ENCODE peak calls at places on chromosomes 2 and 18, in seven cellular contexts. B, E, S, V, R, U and W are unnamed samples.

GRCh38 chr2:44745460-44745859 is 196.0 kb upstream of the SIX3 start:
- DNase-seq in B (no peak), E (no peak), S (no peak), V (no peak), R (no peak), U (no peak), W (no peak)

GRCh38 chr2:207487650-207488315 is 42.0 kb upstream of the CREB1 start:
- DNase-seq in B (no peak), E (no peak), S (peak), V (no peak), R (no peak), U (peak), W (no peak)

GRCh38 chr18:36809590-36810381 is 19.0 kb downstream of the TPGS2 start:
- DNase-seq in B (peak), E (peak), S (peak), V (no peak), R (no peak), U (peak), W (peak)

GRCh38 chr2:168461942-168462331 is 5.9 kb downstream of the CERS6 start:
- DNase-seq in B (no peak), E (no peak), S (no peak), V (no peak), R (no peak), U (no peak), W (no peak)

GRCh38 chr18:39561136-39561535 is 1995.5 kb upstream of the CELF4 start:
- DNase-seq in B (no peak), E (no peak), S (peak), V (no peak), R (no peak), U (no peak), W (no peak)

GRCh38 chr2:211281430-211282073 is 725.2 kb downstream of the CPS1 start:
- DNase-seq in B (no peak), E (no peak), S (no peak), V (no peak), R (no peak), U (no peak), W (no peak)

GRCh38 chr2:128196026-128196822 is 105.2 kb downstream of the UGGT1 start:
- DNase-seq in B (no peak), E (peak), S (peak), V (peak), R (no peak), U (no peak), W (no peak)

GRCh38 chr2:37764108-37764507 is 92.7 kb upstream of the CDC42EP3 start:
- DNase-seq in B (no peak), E (no peak), S (no peak), V (no peak), R (no peak), U (no peak), W (no peak)

GRCh38 chr18:9506046-9506792 is 30.9 kb downstream of the RALBP1 start:
- DNase-seq in B (no peak), E (no peak), S (no peak), V (no peak), R (no peak), U (peak), W (no peak)

GRCh38 chr2:190318931-190319556 is 582 bp downstream of the HIBCH start:
- DNase-seq in B (no peak), E (peak), S (peak), V (no peak), R (no peak), U (peak), W (no peak)

GRCh38 chr2:219997341-219997851 is 370.0 kb downstream of the SLC4A3 start:
- DNase-seq in B (peak), E (no peak), S (peak), V (peak), R (no peak), U (peak), W (no peak)

GRCh38 chr2:148702475-148702874 is 57.9 kb downstream of the EPC2 start:
- DNase-seq in B (no peak), E (no peak), S (no peak), V (no peak), R (no peak), U (no peak), W (no peak)

GRCh38 chr2:26243643-26244478 is 571 bp downstream of the HADHA start:
- DNase-seq in B (no peak), E (no peak), S (peak), V (no peak), R (no peak), U (peak), W (no peak)

GRCh38 chr2:109247812-109248211 is 118.8 kb downstream of the SH3RF3 start:
- DNase-seq in B (no peak), E (no peak), S (no peak), V (no peak), R (no peak), U (peak), W (no peak)

GRCh38 chr2:66030553-66030952 is 404.4 kb upstream of the MEIS1 start:
- DNase-seq in B (no peak), E (no peak), S (no peak), V (no peak), R (no peak), U (no peak), W (no peak)

GRCh38 chr2:49241991-49242390 is 87.7 kb upstream of the FSHR start:
- DNase-seq in B (no peak), E (no peak), S (peak), V (no peak), R (no peak), U (peak), W (no peak)

GRCh38 chr2:100954044-100954420 is 48.1 kb upstream of the RPL31 start:
- DNase-seq in B (no peak), E (no peak), S (no peak), V (no peak), R (no peak), U (no peak), W (no peak)

GRCh38 chr2:111667542-111668273 is 216.3 kb downstream of the ANAPC1 start:
- DNase-seq in B (peak), E (no peak), S (peak), V (no peak), R (peak), U (peak), W (no peak)

GRCh38 chr18:74040459-74041332 is 106.9 kb downstream of the FBXO15 start:
- DNase-seq in B (no peak), E (peak), S (peak), V (peak), R (no peak), U (peak), W (no peak)

GRCh38 chr2:222795671-222796357 is 65.0 kb upstream of the ACSL3 start:
- DNase-seq in B (no peak), E (no peak), S (no peak), V (peak), R (no peak), U (no peak), W (no peak)

GRCh38 chr18:58805482-58806187 is 59.0 kb upstream of the ZNF532 start:
- DNase-seq in B (no peak), E (peak), S (no peak), V (no peak), R (no peak), U (peak), W (no peak)

GRCh38 chr2:231795525-231796327 is 9.5 kb downstream of the COPS7B start:
- DNase-seq in B (no peak), E (peak), S (no peak), V (peak), R (no peak), U (peak), W (no peak)

GRCh38 chr2:240916571-240917008 is 10.5 kb downstream of the CROCC2 start:
- DNase-seq in B (peak), E (no peak), S (peak), V (no peak), R (no peak), U (peak), W (no peak)

GRCh38 chr2:104766683-104767082 is 87.2 kb upstream of the POU3F3 start:
- DNase-seq in B (no peak), E (no peak), S (no peak), V (no peak), R (no peak), U (no peak), W (no peak)

GRCh38 chr2:170241731-170242130 is 63.8 kb downstream of the MYO3B start:
- DNase-seq in B (no peak), E (no peak), S (no peak), V (no peak), R (no peak), U (no peak), W (no peak)

GRCh38 chr2:46229134-46230063 is 67.8 kb upstream of the EPAS1 start:
- DNase-seq in B (no peak), E (no peak), S (peak), V (no peak), R (no peak), U (no peak), W (no peak)

GRCh38 chr2:37568565-37568964 is 102.9 kb downstream of the CDC42EP3 start:
- DNase-seq in B (no peak), E (no peak), S (no peak), V (no peak), R (no peak), U (no peak), W (no peak)

GRCh38 chr2:111706481-111707001 is 177.5 kb downstream of the ANAPC1 start:
- DNase-seq in B (no peak), E (no peak), S (no peak), V (no peak), R (no peak), U (no peak), W (no peak)

GRCh38 chr18:56146565-56146964 is 491.8 kb downstream of the TXNL1 start:
- DNase-seq in B (no peak), E (no peak), S (peak), V (no peak), R (no peak), U (no peak), W (no peak)

GRCh38 chr2:39127973-39128372 is 7.1 kb upstream of the SOS1 start:
- DNase-seq in B (no peak), E (no peak), S (peak), V (no peak), R (no peak), U (no peak), W (no peak)

GRCh38 chr2:11855120-11855760 is 108.8 kb downstream of the LPIN1 start:
- DNase-seq in B (no peak), E (no peak), S (no peak), V (no peak), R (no peak), U (no peak), W (no peak)

GRCh38 chr2:190497428-190497827 is 37.1 kb downstream of the NEMP2 start:
- DNase-seq in B (no peak), E (no peak), S (no peak), V (no peak), R (no peak), U (no peak), W (peak)

GRCh38 chr2:220682616-220683015 is 889.5 kb downstream of the EPHA4 start:
- DNase-seq in B (no peak), E (no peak), S (no peak), V (no peak), R (no peak), U (no peak), W (no peak)

GRCh38 chr18:74796928-74797576 is 199.4 kb downstream of the ZNF407 start:
- DNase-seq in B (no peak), E (peak), S (peak), V (peak), R (no peak), U (peak), W (no peak)

GRCh38 chr2:216556202-216556601 is 57.6 kb downstream of the RPL37A start:
- DNase-seq in B (no peak), E (no peak), S (no peak), V (no peak), R (no peak), U (no peak), W (no peak)

GRCh38 chr2:21117688-21118087 is 6.1 kb upstream of the TDRD15 start:
- DNase-seq in B (no peak), E (no peak), S (no peak), V (no peak), R (no peak), U (no peak), W (no peak)

GRCh38 chr2:239433777-239434396 is 33.1 kb upstream of the HDAC4 start:
- DNase-seq in B (no peak), E (no peak), S (no peak), V (peak), R (no peak), U (no peak), W (no peak)

GRCh38 chr2:100423631-100424030 is 6.2 kb upstream of the CHST10 start:
- DNase-seq in B (no peak), E (no peak), S (no peak), V (no peak), R (no peak), U (no peak), W (no peak)